ENCODE peak calls at places on chromosomes 13 and 19, in six cellular contexts. H, L, Y, A, C and W are unnamed samples.

GRCh38 chr13:27542220-27542619 is 78.1 kb downstream of the LNX2 start:
- DNase-seq in H (no peak), L (no peak), Y (no peak), A (no peak), C (no peak), W (no peak)

GRCh38 chr13:98541211-98541610 is 35.7 kb downstream of the STK24 start:
- DNase-seq in H (no peak), L (no peak), Y (no peak), A (no peak), C (no peak), W (no peak)

GRCh38 chr19:7540761-7541480 is 5.4 kb downstream of the PNPLA6 start:
- DNase-seq in H (no peak), L (no peak), Y (peak), A (no peak), C (no peak), W (no peak)

GRCh38 chr19:12364391-12365093 is 941 bp downstream of the ZNF442 start:
- DNase-seq in H (no peak), L (peak), Y (peak), A (peak), C (no peak), W (peak)

GRCh38 chr19:37905936-37906867 is at the start of gene WDR87:
- DNase-seq in H (peak), L (peak), Y (peak), A (no peak), C (peak), W (peak)

GRCh38 chr19:46408611-46409039 is 4.7 kb downstream of the CCDC8 start:
- DNase-seq in H (no peak), L (no peak), Y (no peak), A (no peak), C (peak), W (no peak)

GRCh38 chr19:13160557-13160956 is 10.3 kb downstream of the IER2 start:
- DNase-seq in H (no peak), L (no peak), Y (no peak), A (peak), C (no peak), W (no peak)

GRCh38 chr19:39304701-39305571 is 8.7 kb downstream of the IFNL1 start:
- DNase-seq in H (no peak), L (no peak), Y (no peak), A (no peak), C (no peak), W (no peak)

GRCh38 chr13:35978607-35979316 is 152.4 kb downstream of the DCLK1 start:
- DNase-seq in H (peak), L (peak), Y (peak), A (peak), C (peak), W (peak)

GRCh38 chr13:86877449-86877848 is 793.7 kb upstream of the SLITRK5 start:
- DNase-seq in H (no peak), L (no peak), Y (no peak), A (no peak), C (no peak), W (no peak)